ENCODE peak calls at places on chromosomes 3 and 15, in four cellular contexts. One of them, this sample, is unnamed. For H3K36me3, the result is how much of the 10 kb centered on the place peaks cover.

GRCh38 chr3:74343391-74343790 is 271.1 kb downstream of the CNTN3 start:
- DNase-seq in heart left ventricle: no peak
- DNase-seq in adipocyte: no peak
- DNase-seq in HCT116: no peak
- DNase-seq in this sample: no peak

GRCh38 chr3:189999718-190000117 is 121.0 kb downstream of the P3H2 start:
- DNase-seq in heart left ventricle: no peak
- DNase-seq in adipocyte: no peak
- DNase-seq in HCT116: no peak
- DNase-seq in this sample: no peak

GRCh38 chr3:42557849-42558248 is 23.9 kb downstream of the SEC22C start:
- DNase-seq in HCT116: no peak
- DNase-seq in adipocyte: no peak
- DNase-seq in heart left ventricle: no peak
- DNase-seq in this sample: no peak

GRCh38 chr3:71541313-71541712 is 42.2 kb downstream of the FOXP1 start:
- DNase-seq in heart left ventricle: no peak
- DNase-seq in adipocyte: peak
- DNase-seq in HCT116: no peak
- DNase-seq in this sample: no peak

GRCh38 chr15:43187544-43188155 is 2.4 kb downstream of the CCNDBP1 start:
- DNase-seq in HCT116: peak
- DNase-seq in heart left ventricle: no peak
- DNase-seq in adipocyte: peak
- DNase-seq in this sample: no peak

GRCh38 chr3:3101660-3102458 is 8.3 kb downstream of the IL5RA start:
- DNase-seq in adipocyte: no peak
- DNase-seq in heart left ventricle: no peak
- DNase-seq in HCT116: no peak
- DNase-seq in this sample: no peak

GRCh38 chr3:10777627-10778026 is 38.4 kb upstream of the SLC6A11 start:
- DNase-seq in HCT116: no peak
- DNase-seq in heart left ventricle: no peak
- DNase-seq in adipocyte: no peak
- DNase-seq in this sample: no peak

GRCh38 chr3:167973046-167973445 is 122.7 kb downstream of the GOLIM4 start:
- DNase-seq in adipocyte: no peak
- DNase-seq in HCT116: no peak
- DNase-seq in heart left ventricle: no peak
- DNase-seq in this sample: no peak

GRCh38 chr3:177374323-177374722 is 177.0 kb upstream of the TBL1XR1 start:
- DNase-seq in HCT116: no peak
- DNase-seq in heart left ventricle: no peak
- DNase-seq in adipocyte: no peak
- DNase-seq in this sample: no peak

GRCh38 chr15:37628507-37628906 is 305.9 kb upstream of the TMCO5A start:
- DNase-seq in HCT116: no peak
- DNase-seq in heart left ventricle: no peak
- DNase-seq in adipocyte: no peak
- DNase-seq in this sample: no peak

GRCh38 chr3:197298858-197299854 is 744 bp upstream of the DLG1 start:
- DNase-seq in HCT116: peak
- DNase-seq in heart left ventricle: peak
- DNase-seq in adipocyte: no peak
- DNase-seq in this sample: no peak

GRCh38 chr3:153970735-153971347 is 150.3 kb upstream of the ARHGEF26 start:
- DNase-seq in heart left ventricle: no peak
- DNase-seq in adipocyte: peak
- DNase-seq in HCT116: peak
- DNase-seq in this sample: no peak

GRCh38 chr3:143910756-143911155 is 60.9 kb upstream of the DIPK2A start:
- DNase-seq in HCT116: no peak
- DNase-seq in heart left ventricle: no peak
- DNase-seq in adipocyte: no peak
- DNase-seq in this sample: no peak

GRCh38 chr15:82871577-82872484 is 62.4 kb downstream of the WHAMM start:
- DNase-seq in HCT116: no peak
- DNase-seq in heart left ventricle: no peak
- DNase-seq in adipocyte: no peak
- DNase-seq in this sample: no peak

GRCh38 chr15:65054333-65055200 is 9.4 kb downstream of the SLC51B start:
- DNase-seq in heart left ventricle: peak
- DNase-seq in adipocyte: peak
- DNase-seq in HCT116: peak
- DNase-seq in this sample: no peak

GRCh38 chr3:81816473-81817260 is 55.2 kb upstream of the GBE1 start:
- DNase-seq in HCT116: no peak
- DNase-seq in adipocyte: peak
- DNase-seq in heart left ventricle: no peak
- DNase-seq in this sample: no peak

DNA sequence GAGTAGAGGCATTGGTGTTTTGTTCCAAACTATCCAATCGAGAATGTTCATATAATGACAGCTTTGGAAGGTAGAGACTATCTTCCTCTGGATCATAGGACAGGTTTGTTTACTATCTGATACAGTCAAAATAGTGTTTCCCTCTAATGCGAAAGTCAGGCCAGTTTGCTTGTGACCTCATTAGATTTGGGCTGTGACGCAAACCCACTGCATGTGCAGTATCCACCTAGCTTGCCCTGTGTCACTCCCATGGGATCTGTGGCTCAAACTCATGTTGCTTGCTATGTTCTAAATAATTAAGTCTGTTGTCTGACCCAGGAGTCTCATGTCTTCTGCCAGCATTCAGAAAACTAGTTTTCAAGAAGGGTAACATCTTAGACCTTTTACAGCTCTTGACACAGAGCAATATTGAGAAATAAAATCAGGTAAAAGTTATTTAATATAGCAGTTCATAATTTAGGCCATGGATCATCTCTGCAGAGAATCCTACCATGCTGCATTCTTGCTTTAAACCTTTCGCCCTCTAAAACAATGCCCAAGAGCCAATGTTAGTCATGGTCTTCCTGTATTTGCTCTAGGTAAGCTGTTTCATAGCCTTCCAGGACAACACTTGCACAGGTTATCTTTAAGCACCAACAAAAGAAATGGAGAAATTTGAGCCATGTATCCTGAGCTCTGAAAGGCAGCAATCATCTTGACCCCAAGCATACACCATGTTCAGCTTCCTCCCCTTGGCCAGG is 26.4 kb downstream of the NIT2 start:
- DNase-seq in HCT116: no peak
- DNase-seq in heart left ventricle: no peak
- DNase-seq in adipocyte: no peak
- DNase-seq in this sample: no peak
- H3K36me3 ChIP-seq in HCT116: under half
- H3K36me3 ChIP-seq in heart left ventricle: half or more
- H3K36me3 ChIP-seq in adipocyte: half or more
- H3K36me3 ChIP-seq in this sample: under half

DNA sequence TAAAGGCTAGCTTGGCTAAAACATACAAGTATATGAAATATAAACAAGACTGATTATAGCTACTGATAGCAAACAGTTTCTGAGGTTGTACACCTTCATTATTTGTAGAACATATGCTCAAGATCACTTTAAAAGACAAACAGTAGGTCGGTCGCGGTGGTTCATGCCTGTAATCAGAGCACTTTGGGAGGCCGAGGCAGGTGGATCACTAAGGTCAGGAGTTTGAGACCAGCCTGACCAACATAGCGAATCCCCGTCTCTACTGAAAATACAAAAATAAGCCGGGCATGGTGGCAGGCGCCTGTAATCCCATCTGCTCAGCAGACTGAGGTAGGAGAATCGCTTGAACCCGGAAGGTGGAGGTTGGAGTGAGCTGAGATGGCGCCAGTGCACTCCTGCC is 80.3 kb downstream of the SMARCC1 start:
- DNase-seq in heart left ventricle: no peak
- DNase-seq in HCT116: no peak
- DNase-seq in adipocyte: no peak
- DNase-seq in this sample: no peak
- H3K36me3 ChIP-seq in heart left ventricle: half or more
- H3K36me3 ChIP-seq in HCT116: under half
- H3K36me3 ChIP-seq in adipocyte: half or more
- H3K36me3 ChIP-seq in this sample: under half

GRCh38 chr3:15728766-15729165 is 69.0 kb downstream of the ANKRD28 start:
- DNase-seq in adipocyte: peak
- DNase-seq in heart left ventricle: no peak
- DNase-seq in HCT116: no peak
- DNase-seq in this sample: no peak

GRCh38 chr3:15726881-15727280 is 70.9 kb downstream of the ANKRD28 start:
- DNase-seq in heart left ventricle: no peak
- DNase-seq in adipocyte: no peak
- DNase-seq in HCT116: no peak
- DNase-seq in this sample: no peak

GRCh38 chr3:15726043-15726442 is 71.7 kb downstream of the ANKRD28 start:
- DNase-seq in HCT116: no peak
- DNase-seq in heart left ventricle: no peak
- DNase-seq in adipocyte: peak
- DNase-seq in this sample: no peak

GRCh38 chr3:15731024-15731423 is 66.8 kb downstream of the ANKRD28 start:
- DNase-seq in adipocyte: no peak
- DNase-seq in heart left ventricle: no peak
- DNase-seq in HCT116: no peak
- DNase-seq in this sample: no peak
- H3K36me3 ChIP-seq in adipocyte: half or more
- H3K36me3 ChIP-seq in heart left ventricle: under half
- H3K36me3 ChIP-seq in HCT116: under half
- H3K36me3 ChIP-seq in this sample: under half

DNA sequence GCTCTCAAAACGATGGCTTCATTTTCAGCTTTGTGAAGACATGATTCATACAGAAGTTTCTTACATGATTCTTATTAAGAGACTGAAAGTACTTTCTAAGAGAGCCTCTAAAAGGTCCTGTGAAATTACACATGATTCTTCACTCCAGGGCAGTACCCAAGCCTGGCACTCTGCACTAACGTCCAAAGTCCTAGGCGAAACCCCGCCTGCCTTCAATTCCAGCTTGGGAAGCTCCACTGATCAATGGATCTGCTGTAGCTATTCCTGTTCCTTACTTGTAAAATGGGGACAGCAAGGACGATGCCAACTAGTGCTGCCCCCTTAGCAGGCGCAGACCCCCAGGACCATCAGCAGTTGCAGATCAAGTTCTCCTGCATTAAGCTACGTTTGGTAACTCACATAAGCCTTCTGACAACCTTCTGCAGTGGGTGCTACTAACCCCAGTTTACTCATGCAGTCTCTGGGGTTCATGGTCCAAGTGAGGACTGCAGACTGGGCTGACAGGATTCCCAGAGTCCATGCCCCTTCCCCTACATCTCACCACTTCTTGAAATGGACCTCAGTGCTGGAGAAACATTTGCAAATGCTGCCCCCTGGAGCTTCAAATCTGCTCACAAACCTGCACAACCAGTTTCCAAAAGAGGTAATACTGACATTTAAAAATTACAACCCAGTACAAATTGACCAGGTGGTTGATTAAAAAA is 10.6 kb downstream of the CHCHD4 start:
- DNase-seq in adipocyte: no peak
- DNase-seq in heart left ventricle: no peak
- DNase-seq in HCT116: no peak
- DNase-seq in this sample: no peak
- H3K36me3 ChIP-seq in adipocyte: under half
- H3K36me3 ChIP-seq in heart left ventricle: half or more
- H3K36me3 ChIP-seq in HCT116: under half
- H3K36me3 ChIP-seq in this sample: under half

DNA sequence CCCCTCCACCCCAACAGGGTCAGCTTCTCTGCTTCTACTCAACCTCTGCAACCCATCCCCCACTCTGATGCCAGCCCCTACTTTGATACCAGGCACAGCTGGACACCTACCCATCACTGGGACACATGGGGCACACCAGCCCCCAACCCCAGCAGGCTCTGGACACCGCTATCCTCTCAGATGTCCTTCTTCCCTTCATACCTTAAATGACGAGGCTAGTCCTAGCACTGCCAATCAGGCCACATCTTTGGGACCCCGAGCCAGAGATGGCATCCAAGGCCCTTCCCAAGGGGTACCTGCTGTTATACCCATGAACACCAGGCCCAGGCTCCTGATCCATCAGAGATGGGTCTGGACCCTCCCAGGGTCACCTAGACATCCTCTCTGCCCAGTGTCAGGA is 10.6 kb downstream of the POC1A start:
- DNase-seq in HCT116: no peak
- DNase-seq in adipocyte: no peak
- DNase-seq in heart left ventricle: no peak
- DNase-seq in this sample: no peak
- H3K36me3 ChIP-seq in HCT116: under half
- H3K36me3 ChIP-seq in adipocyte: under half
- H3K36me3 ChIP-seq in heart left ventricle: under half
- H3K36me3 ChIP-seq in this sample: under half

DNA sequence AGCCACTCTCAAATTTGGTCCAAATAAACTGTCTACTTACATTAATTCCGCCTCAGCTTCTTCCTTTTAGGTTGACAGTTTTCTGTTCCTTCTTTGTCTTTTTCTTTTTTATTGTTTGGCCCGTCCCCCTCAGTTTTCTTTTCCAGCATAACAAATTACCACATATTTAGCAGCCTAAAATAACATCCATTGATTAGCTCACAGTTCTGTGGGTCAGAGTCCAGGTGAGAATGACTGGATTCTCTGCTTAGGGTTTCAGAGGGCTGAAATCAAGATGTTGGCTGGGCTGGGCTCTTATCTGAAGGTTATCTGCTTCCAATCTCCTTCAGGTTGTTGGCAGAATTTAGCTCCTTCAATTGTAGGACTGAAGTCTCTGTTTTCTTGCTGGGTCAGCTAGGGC is 24.6 kb upstream of the LCTL start:
- DNase-seq in adipocyte: no peak
- DNase-seq in heart left ventricle: no peak
- DNase-seq in HCT116: no peak
- DNase-seq in this sample: no peak
- H3K36me3 ChIP-seq in adipocyte: under half
- H3K36me3 ChIP-seq in heart left ventricle: under half
- H3K36me3 ChIP-seq in HCT116: under half
- H3K36me3 ChIP-seq in this sample: under half

DNA sequence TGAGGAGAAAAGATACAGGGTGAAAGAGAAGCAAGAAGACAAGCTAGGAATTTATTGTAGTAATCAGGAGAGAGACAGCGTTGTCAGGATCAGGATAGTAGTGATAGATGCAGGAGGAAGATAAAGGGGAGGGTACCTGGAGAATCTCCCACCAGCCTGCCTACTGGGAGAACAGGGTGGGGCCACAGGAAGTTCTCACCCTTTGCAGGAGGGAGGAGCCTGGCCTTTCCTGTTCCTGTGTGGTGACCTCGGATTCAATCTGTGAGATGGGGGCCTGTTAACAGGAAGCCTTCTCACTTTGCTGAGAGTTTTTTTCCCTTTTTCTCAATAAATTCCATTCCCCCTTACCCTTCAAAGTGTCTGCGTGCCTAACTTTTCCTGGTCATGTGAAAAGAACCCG is 37.6 kb downstream of the GMPS start:
- DNase-seq in adipocyte: no peak
- DNase-seq in heart left ventricle: no peak
- DNase-seq in HCT116: no peak
- DNase-seq in this sample: no peak
- H3K36me3 ChIP-seq in adipocyte: under half
- H3K36me3 ChIP-seq in heart left ventricle: half or more
- H3K36me3 ChIP-seq in HCT116: under half
- H3K36me3 ChIP-seq in this sample: under half

This sample was measured in effector memory CD4-positive, alpha-beta T cell.